ENCODE peak calls at places on chromosome 17, in eight cellular contexts. One of them, this sample, is unnamed.

GRCh38 chr17:45222994-45223540 is 1.4 kb downstream of the FMNL1 start:
- DNase-seq in NCI-H1105: no peak
- DNase-seq in MCF 10A: no peak
- DNase-seq in progenitor cell of endocrine pancreas: no peak
- DNase-seq in epithelial cell of esophagus: no peak
- DNase-seq in effector CD4-positive, alpha-beta T cell: no peak
- DNase-seq in NCI-H1092 treated with DMSO at 0.1 percent for 48 hours: no peak
- DNase-seq in NCI-H446: no peak
- DNase-seq in this sample: no peak

GRCh38 chr17:44872131-44872768 is 24.6 kb downstream of the HIGD1B start:
- DNase-seq in NCI-H1105: no peak
- DNase-seq in MCF 10A: peak; percentile 69
- DNase-seq in progenitor cell of endocrine pancreas: no peak
- DNase-seq in epithelial cell of esophagus: no peak
- DNase-seq in effector CD4-positive, alpha-beta T cell: no peak
- DNase-seq in NCI-H1092 treated with DMSO at 0.1 percent for 48 hours: peak; percentile 90
- DNase-seq in NCI-H446: peak; percentile 92
- DNase-seq in this sample: no peak

GRCh38 chr17:73371285-73371684 is 59.5 kb upstream of the CDC42EP4 start:
- DNase-seq in NCI-H1105: no peak
- DNase-seq in MCF 10A: peak; percentile 48
- DNase-seq in progenitor cell of endocrine pancreas: no peak
- DNase-seq in epithelial cell of esophagus: peak; percentile 74
- DNase-seq in effector CD4-positive, alpha-beta T cell: no peak
- DNase-seq in NCI-H1092 treated with DMSO at 0.1 percent for 48 hours: no peak
- DNase-seq in NCI-H446: no peak
- DNase-seq in this sample: no peak

GRCh38 chr17:81684442-81684911 is 666 bp downstream of the HGS start:
- DNase-seq in NCI-H1105: no peak
- DNase-seq in MCF 10A: no peak
- DNase-seq in progenitor cell of endocrine pancreas: no peak
- DNase-seq in epithelial cell of esophagus: peak; percentile 27
- DNase-seq in effector CD4-positive, alpha-beta T cell: no peak
- DNase-seq in NCI-H1092 treated with DMSO at 0.1 percent for 48 hours: no peak
- DNase-seq in NCI-H446: no peak
- DNase-seq in this sample: no peak

GRCh38 chr17:35341465-35341992 is 31.9 kb downstream of the SLFN11 start:
- DNase-seq in NCI-H1105: no peak
- DNase-seq in MCF 10A: no peak
- DNase-seq in progenitor cell of endocrine pancreas: no peak
- DNase-seq in epithelial cell of esophagus: no peak
- DNase-seq in effector CD4-positive, alpha-beta T cell: no peak
- DNase-seq in NCI-H1092 treated with DMSO at 0.1 percent for 48 hours: no peak
- DNase-seq in NCI-H446: no peak
- DNase-seq in this sample: no peak

GRCh38 chr17:77345260-77345910 is 204.6 kb downstream of the SEC14L1 start:
- DNase-seq in NCI-H1105: no peak
- DNase-seq in MCF 10A: no peak
- DNase-seq in progenitor cell of endocrine pancreas: no peak
- DNase-seq in epithelial cell of esophagus: no peak
- DNase-seq in effector CD4-positive, alpha-beta T cell: no peak
- DNase-seq in NCI-H1092 treated with DMSO at 0.1 percent for 48 hours: no peak
- DNase-seq in NCI-H446: no peak
- DNase-seq in this sample: no peak

GRCh38 chr17:49739662-49740271 is 24.2 kb downstream of the FAM117A start:
- DNase-seq in NCI-H1105: peak; percentile 87
- DNase-seq in MCF 10A: peak; percentile 61
- DNase-seq in progenitor cell of endocrine pancreas: no peak
- DNase-seq in epithelial cell of esophagus: peak; percentile 83
- DNase-seq in effector CD4-positive, alpha-beta T cell: peak; percentile 97
- DNase-seq in NCI-H1092 treated with DMSO at 0.1 percent for 48 hours: peak; percentile 77
- DNase-seq in NCI-H446: no peak
- DNase-seq in this sample: peak; percentile 98

GRCh38 chr17:45155029-45155428 is 6.6 kb upstream of the HEXIM2 start:
- DNase-seq in NCI-H1105: no peak
- DNase-seq in MCF 10A: peak; percentile 61
- DNase-seq in progenitor cell of endocrine pancreas: no peak
- DNase-seq in epithelial cell of esophagus: peak; percentile 41
- DNase-seq in effector CD4-positive, alpha-beta T cell: no peak
- DNase-seq in NCI-H1092 treated with DMSO at 0.1 percent for 48 hours: no peak
- DNase-seq in NCI-H446: no peak
- DNase-seq in this sample: no peak

GRCh38 chr17:76026714-76027158 is 370 bp downstream of the EVPL start:
- DNase-seq in NCI-H1105: no peak
- DNase-seq in MCF 10A: peak; percentile 49
- DNase-seq in progenitor cell of endocrine pancreas: no peak
- DNase-seq in epithelial cell of esophagus: peak; percentile 24
- DNase-seq in effector CD4-positive, alpha-beta T cell: no peak
- DNase-seq in NCI-H1092 treated with DMSO at 0.1 percent for 48 hours: no peak
- DNase-seq in NCI-H446: no peak
- DNase-seq in this sample: no peak

GRCh38 chr17:3692346-3692745 is 3.6 kb downstream of the P2RX5 start:
- DNase-seq in NCI-H1105: no peak
- DNase-seq in MCF 10A: no peak
- DNase-seq in progenitor cell of endocrine pancreas: no peak
- DNase-seq in epithelial cell of esophagus: no peak
- DNase-seq in effector CD4-positive, alpha-beta T cell: no peak
- DNase-seq in NCI-H1092 treated with DMSO at 0.1 percent for 48 hours: no peak
- DNase-seq in NCI-H446: no peak
- DNase-seq in this sample: no peak

GRCh38 chr17:73430165-73430680 is 118.4 kb upstream of the CDC42EP4 start:
- DNase-seq in NCI-H1105: no peak
- DNase-seq in MCF 10A: no peak
- DNase-seq in progenitor cell of endocrine pancreas: no peak
- DNase-seq in epithelial cell of esophagus: no peak
- DNase-seq in effector CD4-positive, alpha-beta T cell: no peak
- DNase-seq in NCI-H1092 treated with DMSO at 0.1 percent for 48 hours: peak; percentile 39
- DNase-seq in NCI-H446: peak; percentile 31
- DNase-seq in this sample: no peak

GRCh38 chr17:78922876-78923498 is 2.2 kb downstream of the TIMP2 start:
- DNase-seq in NCI-H1105: no peak
- DNase-seq in MCF 10A: no peak
- DNase-seq in progenitor cell of endocrine pancreas: no peak
- DNase-seq in epithelial cell of esophagus: no peak
- DNase-seq in effector CD4-positive, alpha-beta T cell: no peak
- DNase-seq in NCI-H1092 treated with DMSO at 0.1 percent for 48 hours: no peak
- DNase-seq in NCI-H446: no peak
- DNase-seq in this sample: no peak

GRCh38 chr17:42310281-42311156 is 22.2 kb downstream of the STAT5A start:
- DNase-seq in NCI-H1105: no peak
- DNase-seq in MCF 10A: no peak
- DNase-seq in progenitor cell of endocrine pancreas: no peak
- DNase-seq in epithelial cell of esophagus: peak; percentile 17
- DNase-seq in effector CD4-positive, alpha-beta T cell: no peak
- DNase-seq in NCI-H1092 treated with DMSO at 0.1 percent for 48 hours: no peak
- DNase-seq in NCI-H446: no peak
- DNase-seq in this sample: no peak

GRCh38 chr17:2085648-2085949 is 30.7 kb downstream of the HIC1 start:
- DNase-seq in NCI-H1105: no peak
- DNase-seq in MCF 10A: no peak
- DNase-seq in progenitor cell of endocrine pancreas: no peak
- DNase-seq in epithelial cell of esophagus: no peak
- DNase-seq in effector CD4-positive, alpha-beta T cell: no peak
- DNase-seq in NCI-H1092 treated with DMSO at 0.1 percent for 48 hours: no peak
- DNase-seq in NCI-H446: no peak
- DNase-seq in this sample: no peak

GRCh38 chr17:58420841-58421240 is 3.5 kb upstream of the RNF43 start:
- DNase-seq in NCI-H1105: no peak
- DNase-seq in MCF 10A: no peak
- DNase-seq in progenitor cell of endocrine pancreas: no peak
- DNase-seq in epithelial cell of esophagus: no peak
- DNase-seq in effector CD4-positive, alpha-beta T cell: no peak
- DNase-seq in NCI-H1092 treated with DMSO at 0.1 percent for 48 hours: no peak
- DNase-seq in NCI-H446: no peak
- DNase-seq in this sample: no peak

GRCh38 chr17:1713878-1714487 is 3.8 kb upstream of the TLCD2 start:
- DNase-seq in NCI-H1105: no peak
- DNase-seq in MCF 10A: peak; percentile 65
- DNase-seq in progenitor cell of endocrine pancreas: peak; percentile 41
- DNase-seq in epithelial cell of esophagus: peak; percentile 64
- DNase-seq in effector CD4-positive, alpha-beta T cell: no peak
- DNase-seq in NCI-H1092 treated with DMSO at 0.1 percent for 48 hours: peak; percentile 23
- DNase-seq in NCI-H446: no peak
- DNase-seq in this sample: no peak